ENCODE peak calls at places on chromosomes 3 and 15, in ten cellular contexts. K is fibroblast of mammary gland, L is BE2C, Y is psoas muscle, X is WTC11, P is body of pancreas, F is fibroblast of the aortic adventitia, R is RWPE1, C is mesothelial cell of epicardium, B is GM13977. U is an unnamed sample.

GRCh38 chr3:16511561-16512434 is 1.7 kb downstream of the RFTN1 start:
- DNase-seq in K (peak), L (no peak), Y (peak), X (no peak), P (peak), F (peak), R (no peak), C (no peak), B (peak), U (peak)

GRCh38 chr15:70083423-70083822 is 14.3 kb downstream of the TLE3 start:
- DNase-seq in K (no peak), L (no peak), Y (no peak), X (peak), P (no peak), F (no peak), R (no peak), C (no peak), B (no peak), U (no peak)

GRCh38 chr3:77248420-77248819 is 208.5 kb downstream of the ROBO2 start:
- DNase-seq in K (no peak), L (no peak), Y (no peak), X (no peak), P (no peak), F (no peak), R (no peak), C (no peak), B (no peak), U (no peak)

GRCh38 chr3:101926594-101927105 is 77.3 kb downstream of the NFKBIZ start:
- DNase-seq in K (peak), L (no peak), Y (no peak), X (no peak), P (no peak), F (peak), R (no peak), C (no peak), B (no peak), U (peak)

GRCh38 chr15:70523634-70524033 is 239.7 kb downstream of the UACA start:
- DNase-seq in K (no peak), L (no peak), Y (no peak), X (no peak), P (no peak), F (no peak), R (no peak), C (peak), B (no peak), U (no peak)

GRCh38 chr15:70036585-70037343 is 61.0 kb downstream of the TLE3 start:
- DNase-seq in K (no peak), L (no peak), Y (no peak), X (no peak), P (no peak), F (no peak), R (peak), C (no peak), B (peak), U (peak)

GRCh38 chr15:68010366-68010765 is 43.7 kb upstream of the PIAS1 start:
- DNase-seq in K (no peak), L (no peak), Y (no peak), X (no peak), P (no peak), F (no peak), R (no peak), C (no peak), B (no peak), U (no peak)

GRCh38 chr3:110814170-110815007 is 257.2 kb upstream of the NECTIN3 start:
- DNase-seq in K (peak), L (no peak), Y (no peak), X (no peak), P (no peak), F (peak), R (peak), C (no peak), B (peak), U (peak)

GRCh38 chr3:106068795-106069194 is 200.0 kb upstream of the CBLB start:
- DNase-seq in K (peak), L (no peak), Y (no peak), X (no peak), P (no peak), F (peak), R (no peak), C (no peak), B (peak), U (no peak)

GRCh38 chr15:96171271-96171739 is 159.2 kb upstream of the NR2F2 start:
- DNase-seq in K (no peak), L (no peak), Y (no peak), X (no peak), P (peak), F (no peak), R (peak), C (peak), B (no peak), U (no peak)

GRCh38 chr3:195900426-195901355 is 7.7 kb downstream of the TNK2 start:
- DNase-seq in K (no peak), L (no peak), Y (peak), X (no peak), P (peak), F (no peak), R (no peak), C (no peak), B (no peak), U (peak)

GRCh38 chr15:84570164-84570692 is 30.6 kb upstream of the ZSCAN2 start:
- DNase-seq in K (peak), L (peak), Y (peak), X (peak), P (peak), F (no peak), R (peak), C (peak), B (peak), U (no peak)

GRCh38 chr3:57586778-57587177 is 10.4 kb downstream of the ARF4 start:
- DNase-seq in K (no peak), L (no peak), Y (no peak), X (no peak), P (no peak), F (no peak), R (no peak), C (no peak), B (no peak), U (no peak)

GRCh38 chr3:57587946-57588345 is 9.2 kb downstream of the ARF4 start:
- DNase-seq in K (no peak), L (no peak), Y (no peak), X (no peak), P (no peak), F (peak), R (no peak), C (no peak), B (no peak), U (no peak)

GRCh38 chr3:57577786-57578185 is 19.4 kb downstream of the ARF4 start:
- DNase-seq in K (no peak), L (no peak), Y (no peak), X (no peak), P (no peak), F (no peak), R (no peak), C (no peak), B (no peak), U (no peak)

GRCh38 chr3:57583544-57583943 is 13.6 kb downstream of the ARF4 start:
- DNase-seq in K (no peak), L (no peak), Y (no peak), X (no peak), P (no peak), F (no peak), R (no peak), C (no peak), B (no peak), U (no peak)

GRCh38 chr3:57582470-57583168 is 14.5 kb downstream of the ARF4 start:
- DNase-seq in K (no peak), L (peak), Y (no peak), X (peak), P (no peak), F (no peak), R (peak), C (no peak), B (no peak), U (peak)
- TF ChIP-seq CTCF in K (peak), L (peak), Y (no peak), X (no peak), P (no peak), F (peak), R (no peak), C (no peak), B (peak), U (peak)

DNA sequence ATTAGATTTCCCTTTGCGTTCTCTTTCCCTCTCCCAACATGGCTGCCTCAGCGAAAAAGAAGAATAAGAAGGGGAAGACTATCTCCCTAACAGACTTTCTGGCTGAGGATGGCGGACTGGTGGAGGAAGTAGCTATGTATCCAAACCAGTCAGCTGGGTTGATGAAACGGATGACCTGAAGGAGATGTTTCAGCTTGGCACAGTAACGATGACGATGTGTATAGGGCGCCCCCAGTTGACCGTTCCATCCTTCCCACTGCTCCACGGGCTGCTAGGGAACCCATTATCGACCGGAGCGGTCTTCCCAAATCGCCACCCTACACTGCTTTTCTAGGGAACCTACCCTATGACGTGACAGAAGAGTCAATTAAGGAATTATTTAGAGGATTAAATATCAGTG is 20.1 kb upstream of the PARP14 start:
- DNase-seq in K (no peak), L (no peak), Y (no peak), X (peak), P (peak), F (no peak), R (no peak), C (no peak), B (no peak), U (no peak)
- TF ChIP-seq CTCF in K (no peak), L (no peak), Y (no peak), X (no peak), P (peak), F (no peak), R (no peak), C (no peak), B (no peak), U (no peak)

DNA sequence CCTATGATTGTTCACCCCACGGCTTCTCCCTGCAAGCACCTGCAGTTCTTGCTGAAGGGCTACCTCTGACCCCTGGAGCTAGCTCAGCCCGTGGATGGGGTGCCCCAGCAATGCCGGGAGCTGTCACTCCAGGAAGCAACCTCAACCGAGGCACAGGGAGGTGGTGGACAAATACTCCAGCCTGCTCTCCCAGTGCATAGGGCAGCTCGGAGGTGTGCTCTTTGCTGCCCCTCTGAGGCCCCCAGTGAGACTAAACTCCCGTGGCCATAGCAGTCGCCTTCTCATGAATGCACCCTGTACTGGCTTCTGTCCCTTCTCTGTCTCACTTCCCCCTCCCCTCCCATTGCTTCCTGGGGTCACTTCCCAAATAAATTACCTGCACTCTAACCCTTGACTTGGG is 48.5 kb downstream of the LINGO1 start:
- DNase-seq in K (no peak), L (peak), Y (no peak), X (peak), P (no peak), F (no peak), R (no peak), C (no peak), B (no peak), U (no peak)
- TF ChIP-seq CTCF in K (peak), L (peak), Y (no peak), X (no peak), P (no peak), F (peak), R (no peak), C (no peak), B (peak), U (no peak)

GRCh38 chr3:165622356-165622755 is 214.9 kb downstream of the BCHE start:
- DNase-seq in K (no peak), L (no peak), Y (no peak), X (no peak), P (no peak), F (no peak), R (no peak), C (no peak), B (no peak), U (no peak)
- TF ChIP-seq CTCF in K (no peak), L (peak), Y (no peak), X (no peak), P (no peak), F (no peak), R (no peak), C (no peak), B (no peak), U (no peak)